ENCODE peak calls at places on chromosome 2, in five cellular contexts. One of them, this sample, is unnamed.

GRCh38 chr2:3628241-3628679 is 29.7 kb upstream of the ALLC start:
- DNase-seq in HFFc6: no peak
- DNase-seq in fibroblast of lung: no peak
- DNase-seq in Calu3: no peak
- DNase-seq in Peyer's patch: peak
- DNase-seq in this sample: no peak

GRCh38 chr2:65503746-65504145 is 71.3 kb upstream of the SPRED2 start:
- DNase-seq in HFFc6: no peak
- DNase-seq in fibroblast of lung: no peak
- DNase-seq in Calu3: no peak
- DNase-seq in Peyer's patch: no peak
- DNase-seq in this sample: no peak

GRCh38 chr2:75431757-75432156 is 129.0 kb downstream of the EVA1A start:
- DNase-seq in HFFc6: no peak
- DNase-seq in fibroblast of lung: no peak
- DNase-seq in Calu3: no peak
- DNase-seq in Peyer's patch: no peak
- DNase-seq in this sample: no peak

GRCh38 chr2:118970396-118971135 is 28.6 kb downstream of the MARCO start:
- DNase-seq in HFFc6: no peak
- DNase-seq in fibroblast of lung: no peak
- DNase-seq in Calu3: no peak
- DNase-seq in Peyer's patch: no peak
- DNase-seq in this sample: no peak

GRCh38 chr2:212640428-212640827 is 101.8 kb upstream of the ERBB4 start:
- DNase-seq in HFFc6: no peak
- DNase-seq in fibroblast of lung: no peak
- DNase-seq in Calu3: peak
- DNase-seq in Peyer's patch: no peak
- DNase-seq in this sample: no peak

GRCh38 chr2:26000561-26001211 is 18.4 kb upstream of the KIF3C start:
- DNase-seq in HFFc6: no peak
- DNase-seq in fibroblast of lung: no peak
- DNase-seq in Calu3: peak
- DNase-seq in Peyer's patch: no peak
- DNase-seq in this sample: no peak

GRCh38 chr2:189821953-189822748 is 37.9 kb downstream of the PMS1 start:
- DNase-seq in HFFc6: peak
- DNase-seq in fibroblast of lung: peak
- DNase-seq in Calu3: no peak
- DNase-seq in Peyer's patch: no peak
- DNase-seq in this sample: no peak

GRCh38 chr2:36770542-36771287 is 74.2 kb downstream of the VIT start:
- DNase-seq in HFFc6: peak
- DNase-seq in fibroblast of lung: peak
- DNase-seq in Calu3: peak
- DNase-seq in Peyer's patch: no peak
- DNase-seq in this sample: peak

GRCh38 chr2:74548285-74548918 is 5.3 kb downstream of the LOXL3 start:
- DNase-seq in HFFc6: no peak
- DNase-seq in fibroblast of lung: no peak
- DNase-seq in Calu3: no peak
- DNase-seq in Peyer's patch: no peak
- DNase-seq in this sample: no peak

GRCh38 chr2:152962446-152962845 is 244.0 kb downstream of the ARL6IP6 start:
- DNase-seq in HFFc6: no peak
- DNase-seq in fibroblast of lung: no peak
- DNase-seq in Calu3: no peak
- DNase-seq in Peyer's patch: no peak
- DNase-seq in this sample: no peak

GRCh38 chr2:220228310-220229006 is 601.0 kb downstream of the SLC4A3 start:
- DNase-seq in HFFc6: peak
- DNase-seq in fibroblast of lung: peak
- DNase-seq in Calu3: peak
- DNase-seq in Peyer's patch: no peak
- DNase-seq in this sample: no peak

GRCh38 chr2:116804901-116805300 is 1009.6 kb upstream of the DDX18 start:
- DNase-seq in HFFc6: no peak
- DNase-seq in fibroblast of lung: no peak
- DNase-seq in Calu3: no peak
- DNase-seq in Peyer's patch: no peak
- DNase-seq in this sample: no peak

GRCh38 chr2:178227187-178227586 is 32.9 kb downstream of the OSBPL6 start:
- DNase-seq in HFFc6: peak
- DNase-seq in fibroblast of lung: peak
- DNase-seq in Calu3: no peak
- DNase-seq in Peyer's patch: no peak
- DNase-seq in this sample: no peak

GRCh38 chr2:41319437-41319836 is 728.4 kb upstream of the PKDCC start:
- DNase-seq in HFFc6: no peak
- DNase-seq in fibroblast of lung: no peak
- DNase-seq in Calu3: no peak
- DNase-seq in Peyer's patch: no peak
- DNase-seq in this sample: no peak
- TF ChIP-seq CTCF in HFFc6: no peak
- TF ChIP-seq CTCF in fibroblast of lung: no peak
- TF ChIP-seq CTCF in Calu3: no peak
- TF ChIP-seq CTCF in Peyer's patch: no peak
- TF ChIP-seq CTCF in this sample: no peak

DNA sequence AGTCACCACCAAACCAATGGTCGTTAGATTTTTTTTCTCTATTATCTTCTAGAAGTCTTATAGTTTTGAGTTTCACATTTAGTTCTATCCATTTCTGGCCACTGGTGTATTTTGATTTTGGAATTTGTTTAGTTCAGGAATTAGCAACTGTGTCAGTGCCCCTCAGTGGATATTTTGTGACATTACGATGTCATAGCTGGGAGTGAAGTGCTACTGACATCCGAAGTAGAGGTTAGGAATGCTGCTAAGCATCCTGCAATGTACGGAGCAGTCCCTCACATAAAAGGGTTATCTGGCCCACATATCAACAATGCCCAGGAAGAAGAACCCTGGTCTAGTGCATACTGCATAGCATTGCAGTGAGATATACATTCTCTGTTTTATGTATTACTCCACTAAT is 157.4 kb upstream of the RGPD4 start:
- DNase-seq in HFFc6: peak
- DNase-seq in fibroblast of lung: no peak
- DNase-seq in Calu3: no peak
- DNase-seq in Peyer's patch: no peak
- DNase-seq in this sample: no peak
- TF ChIP-seq CTCF in HFFc6: peak
- TF ChIP-seq CTCF in fibroblast of lung: peak
- TF ChIP-seq CTCF in Calu3: no peak
- TF ChIP-seq CTCF in Peyer's patch: no peak
- TF ChIP-seq CTCF in this sample: no peak

GRCh38 chr2:209579236-209579749 is 155.4 kb downstream of the MAP2 start:
- DNase-seq in HFFc6: peak
- DNase-seq in fibroblast of lung: peak
- DNase-seq in Calu3: no peak
- DNase-seq in Peyer's patch: no peak
- DNase-seq in this sample: no peak

GRCh38 chr2:209574515-209574914 is 150.7 kb downstream of the MAP2 start:
- DNase-seq in HFFc6: no peak
- DNase-seq in fibroblast of lung: no peak
- DNase-seq in Calu3: no peak
- DNase-seq in Peyer's patch: no peak
- DNase-seq in this sample: no peak

GRCh38 chr2:209578394-209579006 is 154.7 kb downstream of the MAP2 start:
- DNase-seq in HFFc6: no peak
- DNase-seq in fibroblast of lung: no peak
- DNase-seq in Calu3: no peak
- DNase-seq in Peyer's patch: no peak
- DNase-seq in this sample: no peak

GRCh38 chr2:209577376-209578357 is 153.8 kb downstream of the MAP2 start:
- DNase-seq in HFFc6: peak
- DNase-seq in fibroblast of lung: peak
- DNase-seq in Calu3: peak
- DNase-seq in Peyer's patch: no peak
- DNase-seq in this sample: no peak
- TF ChIP-seq CTCF in HFFc6: peak
- TF ChIP-seq CTCF in fibroblast of lung: peak
- TF ChIP-seq CTCF in Calu3: peak
- TF ChIP-seq CTCF in Peyer's patch: no peak
- TF ChIP-seq CTCF in this sample: no peak

GRCh38 chr2:56749152-56749752 is 565.5 kb downstream of the CCDC85A start:
- DNase-seq in HFFc6: peak
- DNase-seq in fibroblast of lung: peak
- DNase-seq in Calu3: no peak
- DNase-seq in Peyer's patch: no peak
- DNase-seq in this sample: no peak
- TF ChIP-seq CTCF in HFFc6: peak
- TF ChIP-seq CTCF in fibroblast of lung: no peak
- TF ChIP-seq CTCF in Calu3: no peak
- TF ChIP-seq CTCF in Peyer's patch: no peak
- TF ChIP-seq CTCF in this sample: no peak

GRCh38 chr2:172484253-172484652 is 56.9 kb downstream of the ITGA6 start:
- DNase-seq in HFFc6: peak
- DNase-seq in fibroblast of lung: peak
- DNase-seq in Calu3: no peak
- DNase-seq in Peyer's patch: no peak
- DNase-seq in this sample: no peak
- TF ChIP-seq CTCF in HFFc6: peak
- TF ChIP-seq CTCF in fibroblast of lung: peak
- TF ChIP-seq CTCF in Calu3: peak
- TF ChIP-seq CTCF in Peyer's patch: no peak
- TF ChIP-seq CTCF in this sample: no peak

DNA sequence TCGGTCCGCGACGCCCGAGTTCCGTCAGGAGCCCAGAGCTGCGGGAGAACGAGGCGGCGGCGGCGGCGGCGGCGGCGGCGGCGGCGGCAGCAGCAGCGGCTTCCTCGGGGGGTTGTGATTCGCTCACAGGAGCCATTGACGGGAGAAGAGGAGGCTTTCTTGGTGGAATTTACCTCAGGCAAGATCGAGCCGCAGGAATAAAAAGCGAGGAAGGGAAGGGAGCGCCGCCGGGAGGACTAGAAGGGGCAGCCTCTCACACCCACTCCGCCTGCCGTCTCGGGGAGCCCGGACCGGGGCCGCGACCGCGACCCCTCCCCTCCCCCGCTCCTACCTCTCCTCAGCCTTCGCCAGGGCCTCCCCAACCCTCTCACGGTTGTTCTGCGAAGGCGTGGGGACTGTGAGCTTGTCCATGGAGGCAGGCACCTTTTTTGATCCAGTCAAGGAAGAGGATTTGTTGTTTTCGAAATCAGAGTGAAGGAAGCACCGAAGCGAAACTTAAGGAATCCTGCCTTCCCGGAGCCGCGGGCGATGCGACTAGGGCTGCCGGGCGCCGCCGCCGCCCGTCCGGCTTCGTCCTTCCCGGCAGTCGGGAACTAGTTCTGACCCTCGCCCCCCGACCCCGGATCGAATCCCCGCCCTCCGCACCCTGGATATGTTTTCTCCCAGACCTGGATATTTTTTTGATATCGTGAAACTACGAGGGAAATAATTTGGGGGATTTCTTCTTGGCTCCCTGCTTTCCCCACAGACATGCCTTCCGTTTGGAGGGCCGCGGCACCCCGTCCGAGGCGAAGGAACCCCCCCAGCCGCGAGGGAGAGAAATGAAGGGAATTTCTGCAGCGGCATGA is 557 bp downstream of the BMPR2 start:
- DNase-seq in HFFc6: peak
- DNase-seq in fibroblast of lung: peak
- DNase-seq in Calu3: peak
- DNase-seq in Peyer's patch: peak
- DNase-seq in this sample: peak
- TF ChIP-seq CTCF in HFFc6: no peak
- TF ChIP-seq CTCF in fibroblast of lung: no peak
- TF ChIP-seq CTCF in Calu3: no peak
- TF ChIP-seq CTCF in Peyer's patch: no peak
- TF ChIP-seq CTCF in this sample: no peak

GRCh38 chr2:86621290-86621943 is 2.2 kb downstream of the RNF103 start:
- DNase-seq in HFFc6: peak
- DNase-seq in fibroblast of lung: peak
- DNase-seq in Calu3: no peak
- DNase-seq in Peyer's patch: no peak
- DNase-seq in this sample: no peak
- TF ChIP-seq CTCF in HFFc6: peak
- TF ChIP-seq CTCF in fibroblast of lung: no peak
- TF ChIP-seq CTCF in Calu3: no peak
- TF ChIP-seq CTCF in Peyer's patch: no peak
- TF ChIP-seq CTCF in this sample: no peak

GRCh38 chr2:137888845-137889244 is 75.4 kb upstream of the HNMT start:
- DNase-seq in HFFc6: no peak
- DNase-seq in fibroblast of lung: peak
- DNase-seq in Calu3: peak
- DNase-seq in Peyer's patch: peak
- DNase-seq in this sample: no peak
- TF ChIP-seq CTCF in HFFc6: peak
- TF ChIP-seq CTCF in fibroblast of lung: peak
- TF ChIP-seq CTCF in Calu3: peak
- TF ChIP-seq CTCF in Peyer's patch: no peak
- TF ChIP-seq CTCF in this sample: no peak

This sample was measured in natural killer cell.